ENCODE peak calls at places on chromosome 6, in ten cellular contexts. F is fibroblast of the aortic adventitia, P is brain microvascular endothelial cell, W is PC-9, I is sigmoid colon, B is adrenal gland, H is left ventricle myocardium inferior, Z is psoas muscle, S is stomach, U is HFFc6. G is an unnamed sample.

GRCh38 chr6:16503919-16504554 is 257.2 kb downstream of the ATXN1 start:
- DNase-seq in U (no peak), B (no peak), F (no peak), I (no peak), Z (no peak), H (no peak), S (no peak), W (no peak), P (no peak), G (no peak)

GRCh38 chr6:18263561-18264337 is 581 bp downstream of the DEK start:
- DNase-seq in F (no peak), B (peak), Z (peak), I (peak), W (no peak), P (no peak), S (peak), H (peak), U (no peak), G (peak)

GRCh38 chr6:35086282-35086632 is 54.9 kb downstream of the TCP11 start:
- DNase-seq in P (no peak), S (no peak), W (no peak), U (no peak), Z (no peak), H (no peak), B (no peak), F (no peak), I (no peak), G (no peak)

GRCh38 chr6:52526634-52527033 is 50.2 kb downstream of the TRAM2 start:
- DNase-seq in I (no peak), B (no peak), H (no peak), P (no peak), F (no peak), Z (no peak), W (no peak), U (peak), S (no peak), G (no peak)

GRCh38 chr6:95530176-95530799 is 47.0 kb upstream of the MANEA start:
- DNase-seq in B (no peak), P (no peak), Z (no peak), F (no peak), H (no peak), W (no peak), U (no peak), S (no peak), I (no peak), G (no peak)

GRCh38 chr6:2738373-2738979 is 12.2 kb downstream of the MYLK4 start:
- DNase-seq in I (no peak), Z (no peak), H (no peak), B (peak), F (peak), S (peak), P (peak), U (peak), W (peak), G (no peak)

GRCh38 chr6:140078552-140079126 is 704.2 kb upstream of the CITED2 start:
- DNase-seq in U (peak), W (peak), B (peak), H (no peak), Z (no peak), I (no peak), P (peak), S (no peak), F (peak), G (no peak)

GRCh38 chr6:41446132-41446531 is 100.0 kb upstream of the FOXP4 start:
- DNase-seq in U (no peak), H (no peak), W (no peak), Z (no peak), F (no peak), P (no peak), B (no peak), S (no peak), I (no peak), G (no peak)

GRCh38 chr6:13286185-13286584 is 42.2 kb downstream of the TBC1D7 start:
- DNase-seq in W (no peak), B (no peak), H (no peak), U (no peak), Z (no peak), S (no peak), F (no peak), I (no peak), P (no peak), G (no peak)

GRCh38 chr6:3732345-3733141 is 19.0 kb downstream of the PXDC1 start:
- DNase-seq in U (peak), H (peak), I (peak), F (peak), P (peak), W (peak), B (peak), S (peak), Z (peak), G (peak)

GRCh38 chr6:21079468-21080048 is 514.0 kb upstream of the SOX4 start:
- DNase-seq in W (no peak), B (no peak), Z (no peak), P (peak), F (peak), U (peak), I (no peak), H (no peak), S (no peak), G (no peak)

GRCh38 chr6:123380257-123380656 is 256.5 kb downstream of the TRDN start:
- DNase-seq in F (peak), U (no peak), H (no peak), Z (no peak), I (no peak), S (no peak), P (peak), W (no peak), B (no peak), G (peak)

GRCh38 chr6:8065519-8065911 is 1.3 kb upstream of the BLOC1S5 start:
- DNase-seq in P (no peak), B (no peak), W (no peak), F (no peak), I (no peak), H (no peak), Z (no peak), S (no peak), U (no peak), G (no peak)

GRCh38 chr6:2132416-2132815 is 113.0 kb downstream of the GMDS start:
- DNase-seq in P (no peak), U (no peak), H (no peak), I (no peak), Z (no peak), W (peak), F (peak), B (peak), S (no peak), G (peak)

GRCh38 chr6:20473518-20473917 is 60.7 kb upstream of the CDKAL1 start:
- DNase-seq in I (no peak), U (no peak), W (no peak), P (no peak), Z (no peak), B (no peak), H (no peak), S (no peak), F (no peak), G (no peak)

GRCh38 chr6:123802697-123803455 is 789 bp upstream of the NKAIN2 start:
- DNase-seq in S (peak), H (peak), W (peak), Z (peak), B (peak), I (peak), U (peak), P (peak), F (peak), G (peak)

GRCh38 chr6:33728438-33728837 is 16.9 kb upstream of the UQCC2 start:
- DNase-seq in B (no peak), H (peak), U (no peak), F (no peak), W (no peak), I (no peak), S (no peak), P (no peak), Z (peak), G (no peak)

GRCh38 chr6:102813489-102814275 is 1420.2 kb downstream of the GRIK2 start:
- DNase-seq in U (no peak), F (no peak), W (no peak), Z (no peak), H (no peak), B (no peak), S (no peak), P (no peak), I (no peak), G (peak)

GRCh38 chr6:100617633-100618348 is 153.1 kb upstream of the SIM1 start:
- DNase-seq in H (no peak), B (peak), F (no peak), W (no peak), I (no peak), S (no peak), Z (no peak), P (no peak), U (peak), G (peak)

GRCh38 chr6:69867075-69867911 is 937 bp downstream of the COL19A1 start:
- DNase-seq in U (no peak), Z (peak), P (peak), F (peak), S (peak), B (peak), H (peak), I (peak), W (no peak), G (no peak)

GRCh38 chr6:64227868-64228267 is 592.3 kb downstream of the PHF3 start:
- DNase-seq in P (no peak), F (no peak), U (no peak), Z (no peak), B (no peak), S (no peak), W (no peak), H (no peak), I (no peak), G (peak)

GRCh38 chr6:134415194-134415593 is 97.3 kb upstream of the SGK1 start:
- DNase-seq in W (no peak), F (no peak), U (no peak), I (no peak), S (no peak), P (no peak), H (no peak), B (no peak), Z (no peak), G (no peak)

GRCh38 chr6:47132724-47133123 is 90.6 kb upstream of the ADGRF1 start:
- DNase-seq in S (no peak), F (no peak), B (no peak), U (no peak), W (no peak), H (no peak), I (no peak), P (no peak), Z (no peak), G (no peak)

GRCh38 chr6:152993847-152994246 is 8.7 kb downstream of the MTRF1L start:
- DNase-seq in F (no peak), P (no peak), S (no peak), H (no peak), B (no peak), W (no peak), I (no peak), U (no peak), Z (no peak), G (no peak)

GRCh38 chr6:152993431-152993830 is 9.1 kb downstream of the MTRF1L start:
- DNase-seq in B (no peak), F (no peak), H (no peak), W (no peak), U (no peak), S (no peak), Z (no peak), I (no peak), P (no peak), G (no peak)
- TF ChIP-seq CTCF in B (no peak), F (no peak), H (no peak), W (no peak), U (peak), S (no peak), Z (no peak), I (no peak), P (peak), G (peak)

DNA sequence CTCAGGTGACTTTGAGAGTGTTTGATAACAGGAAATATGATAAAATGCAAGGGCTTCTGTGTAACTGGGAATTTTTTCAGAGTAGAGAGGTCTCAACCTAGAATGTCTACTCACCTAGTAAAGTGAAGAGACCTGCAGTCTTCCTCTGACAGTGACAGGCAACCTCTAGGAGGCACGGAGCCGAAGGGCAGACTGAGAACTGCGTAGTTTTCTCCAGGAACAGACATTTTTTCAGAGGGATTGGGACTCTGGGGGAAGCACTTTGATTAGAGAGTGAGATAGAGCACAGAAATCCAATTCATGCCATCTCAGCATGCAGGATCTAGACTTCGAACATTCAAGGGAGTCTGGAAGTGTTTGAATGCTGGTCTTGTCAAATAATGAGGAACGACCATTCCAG is 213.3 kb downstream of the AKAP7 start:
- DNase-seq in I (no peak), P (no peak), U (no peak), H (no peak), S (no peak), B (no peak), W (no peak), Z (no peak), F (no peak), G (no peak)
- TF ChIP-seq CTCF in I (no peak), P (no peak), U (no peak), H (no peak), S (no peak), B (no peak), W (no peak), Z (no peak), F (no peak), G (no peak)

GRCh38 chr6:26159417-26160273 is 72.4 kb downstream of the HFE start:
- DNase-seq in F (peak), S (no peak), P (no peak), B (no peak), U (peak), W (no peak), I (no peak), Z (no peak), H (no peak), G (peak)

GRCh38 chr6:26161322-26161721 is 74.1 kb downstream of the HFE start:
- DNase-seq in W (no peak), F (no peak), S (no peak), B (no peak), Z (no peak), I (no peak), P (no peak), U (no peak), H (no peak), G (no peak)

GRCh38 chr6:26163733-26164505 is 76.7 kb downstream of the HFE start:
- DNase-seq in S (no peak), I (no peak), B (no peak), P (no peak), F (no peak), Z (no peak), U (no peak), W (no peak), H (no peak), G (no peak)

GRCh38 chr6:26165261-26165790 is 78.1 kb downstream of the HFE start:
- DNase-seq in W (no peak), S (no peak), P (no peak), U (no peak), Z (no peak), B (no peak), I (no peak), F (no peak), H (no peak), G (no peak)

DNA sequence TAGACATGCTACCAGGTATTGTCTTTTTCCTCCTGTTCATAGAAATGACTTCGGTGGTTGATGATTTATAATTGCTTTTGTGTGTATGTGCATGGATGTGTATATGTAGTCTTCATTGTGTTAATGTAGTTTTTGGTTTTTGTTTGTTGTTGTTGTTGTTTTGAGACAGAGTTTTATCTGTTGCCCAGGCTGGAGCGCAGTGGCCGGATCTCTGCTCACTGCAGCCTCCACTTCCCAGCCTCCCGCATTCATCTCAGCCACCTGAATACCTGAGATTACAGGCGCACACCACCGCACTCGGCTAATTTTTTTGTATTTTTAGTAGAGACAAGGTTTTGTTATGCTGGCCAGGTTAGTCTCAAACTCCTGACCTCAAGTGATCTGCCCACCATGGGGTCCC is 75.2 kb downstream of the HFE start:
- DNase-seq in F (no peak), P (no peak), W (no peak), Z (no peak), U (no peak), I (no peak), S (no peak), B (no peak), H (no peak), G (no peak)
- TF ChIP-seq CTCF in F (no peak), P (no peak), W (no peak), Z (no peak), U (no peak), I (no peak), S (no peak), B (no peak), H (no peak), G (no peak)

DNA sequence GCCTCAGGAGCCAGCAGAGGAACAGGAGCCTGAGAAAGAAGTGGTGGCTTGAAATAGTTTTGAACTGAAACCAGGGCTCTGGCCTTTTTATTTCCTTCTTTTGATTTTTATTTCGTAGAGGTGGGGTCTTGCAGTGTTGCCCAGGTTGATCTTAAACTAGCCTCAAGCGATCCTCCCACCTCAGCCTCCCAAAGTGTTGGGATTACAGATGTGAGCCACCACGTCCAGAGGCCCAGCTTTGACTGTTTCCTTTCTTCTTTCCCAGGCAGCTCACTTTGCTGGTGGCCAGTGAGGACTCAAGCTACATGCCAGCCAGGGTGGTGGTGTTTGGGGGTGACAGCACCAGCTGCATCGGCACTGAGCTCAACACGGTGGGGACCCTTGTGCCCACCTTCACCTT is 20.5 kb downstream of the CUL9 start:
- DNase-seq in H (no peak), I (no peak), U (no peak), Z (no peak), S (no peak), B (no peak), W (no peak), F (no peak), P (no peak), G (no peak)
- TF ChIP-seq CTCF in H (no peak), I (no peak), U (no peak), Z (no peak), S (no peak), B (no peak), W (no peak), F (no peak), P (no peak), G (no peak)

DNA sequence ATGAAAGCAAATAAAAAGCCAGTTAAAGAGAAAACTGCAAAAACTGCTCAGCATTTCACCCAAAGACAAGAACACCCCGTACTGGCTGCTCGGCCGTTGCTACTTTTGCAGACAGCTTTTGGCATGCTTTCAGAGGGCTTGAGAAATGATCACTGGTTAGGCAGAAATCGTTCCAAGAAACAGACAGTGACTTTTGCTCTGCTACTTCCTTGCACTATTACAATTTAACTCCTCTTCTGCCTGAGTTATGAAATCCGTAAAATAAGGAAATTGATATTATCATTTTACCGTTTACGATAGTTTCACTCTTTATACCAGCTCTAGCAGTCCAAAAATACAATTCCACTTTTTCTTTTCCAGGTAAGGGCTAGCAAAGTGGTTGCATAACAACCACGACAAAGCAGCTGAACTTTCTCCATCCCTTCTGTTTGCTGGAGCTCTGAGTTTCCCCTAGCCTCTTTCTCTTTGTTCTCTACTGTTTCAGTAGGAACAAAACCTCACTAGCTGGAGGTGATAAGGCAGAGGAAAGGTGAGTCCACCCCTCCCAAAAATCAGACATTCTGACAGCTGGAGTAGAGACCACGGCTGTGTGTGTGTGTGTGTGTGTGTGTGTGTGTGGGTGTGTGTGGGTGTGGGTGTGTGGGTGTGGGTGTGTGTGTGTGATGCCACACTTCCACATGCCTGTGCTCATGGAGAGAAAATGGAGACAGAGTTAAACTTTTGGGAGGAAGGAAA is 191.8 kb upstream of the RREB1 start:
- DNase-seq in I (peak), W (no peak), U (peak), B (peak), F (peak), H (peak), Z (peak), P (no peak), S (no peak), G (no peak)
- TF ChIP-seq CTCF in I (no peak), W (no peak), U (no peak), B (no peak), F (no peak), H (no peak), Z (no peak), P (no peak), S (no peak), G (no peak)

GRCh38 chr6:145497006-145497405 is 238.3 kb downstream of the EPM2A start:
- DNase-seq in B (no peak), Z (no peak), S (no peak), P (no peak), I (no peak), U (no peak), W (no peak), H (no peak), F (no peak), G (no peak)

GRCh38 chr6:145486306-145486705 is 249.0 kb downstream of the EPM2A start:
- DNase-seq in B (no peak), U (no peak), I (no peak), S (no peak), F (no peak), P (no peak), H (no peak), W (no peak), Z (no peak), G (no peak)

GRCh38 chr6:145490068-145490467 is 245.3 kb downstream of the EPM2A start:
- DNase-seq in U (no peak), F (no peak), H (no peak), P (no peak), B (no peak), S (no peak), W (no peak), Z (no peak), I (no peak), G (no peak)

DNA sequence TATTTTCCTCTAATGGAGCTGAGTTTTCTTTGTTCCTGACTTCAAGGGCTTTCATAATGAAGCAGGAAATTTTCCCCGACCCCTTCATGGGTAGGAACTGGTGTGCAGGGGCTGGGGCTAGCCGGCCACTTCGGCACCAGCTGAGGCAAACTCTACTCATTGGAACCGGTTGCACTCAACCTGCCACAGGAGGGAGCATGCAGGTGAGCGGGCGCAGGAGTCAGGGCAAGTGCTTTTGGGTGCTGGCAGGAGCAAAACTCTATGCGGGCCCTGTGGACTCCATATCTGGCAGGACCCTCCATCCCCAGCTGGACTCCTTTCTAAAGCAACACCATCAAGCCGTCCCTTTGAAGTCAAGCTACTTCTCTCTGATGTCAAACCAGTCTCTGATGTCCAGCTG is 244.2 kb downstream of the EPM2A start:
- DNase-seq in B (no peak), W (no peak), H (no peak), F (no peak), Z (no peak), S (no peak), I (no peak), U (no peak), P (no peak), G (no peak)
- TF ChIP-seq CTCF in B (no peak), W (no peak), H (no peak), F (no peak), Z (no peak), S (no peak), I (no peak), U (no peak), P (no peak), G (no peak)

G was measured in foreskin keratinocyte.